ENCODE peak calls at places on chromosomes 11 and 22, in nine cellular contexts. One of them, this sample, is unnamed.

GRCh38 chr11:6402561-6402981 is 12.3 kb downstream of the SMPD1 start:
- DNase-seq in gastrocnemius medialis: no peak
- DNase-seq in tibial artery: no peak
- DNase-seq in fibroblast of the aortic adventitia: no peak
- DNase-seq in right lobe of liver: no peak
- DNase-seq in endothelial cell: no peak
- DNase-seq in AG10803: no peak
- DNase-seq in lung: no peak
- DNase-seq in A549: no peak
- DNase-seq in this sample: no peak

GRCh38 chr11:124897681-124898680 is at the start of gene ROBO4:
- DNase-seq in right lobe of liver: peak; percentile 55
- DNase-seq in gastrocnemius medialis: peak; percentile 43
- DNase-seq in AG10803: peak; percentile 91
- DNase-seq in fibroblast of the aortic adventitia: peak; percentile 96
- DNase-seq in A549: no peak
- DNase-seq in lung: no peak
- DNase-seq in tibial artery: peak; percentile 58
- DNase-seq in endothelial cell: peak; percentile 61
- DNase-seq in this sample: peak; percentile 91

GRCh38 chr22:46770726-46771125 is 8.3 kb downstream of the TBC1D22A start:
- DNase-seq in gastrocnemius medialis: no peak
- DNase-seq in fibroblast of the aortic adventitia: no peak
- DNase-seq in endothelial cell: no peak
- DNase-seq in AG10803: no peak
- DNase-seq in lung: no peak
- DNase-seq in tibial artery: peak; percentile 60
- DNase-seq in right lobe of liver: no peak
- DNase-seq in A549: no peak
- DNase-seq in this sample: no peak

GRCh38 chr11:1468002-1468401 is 18.6 kb downstream of the MOB2 start:
- DNase-seq in gastrocnemius medialis: no peak
- DNase-seq in fibroblast of the aortic adventitia: no peak
- DNase-seq in A549: no peak
- DNase-seq in AG10803: no peak
- DNase-seq in endothelial cell: no peak
- DNase-seq in right lobe of liver: no peak
- DNase-seq in tibial artery: no peak
- DNase-seq in lung: no peak
- DNase-seq in this sample: no peak

GRCh38 chr11:76380977-76381719 is at the start of the genes GVQW3 and THAP12:
- DNase-seq in endothelial cell: peak; percentile 98
- DNase-seq in tibial artery: peak; percentile 97
- DNase-seq in gastrocnemius medialis: peak; percentile 98
- DNase-seq in AG10803: peak; percentile 98
- DNase-seq in right lobe of liver: peak; percentile 98
- DNase-seq in fibroblast of the aortic adventitia: peak; percentile 96
- DNase-seq in lung: peak; percentile 98
- DNase-seq in A549: peak; percentile 98
- DNase-seq in this sample: peak; percentile 95

GRCh38 chr11:18461909-18462308 is 6.3 kb downstream of the LDHAL6A start:
- DNase-seq in endothelial cell: no peak
- DNase-seq in A549: no peak
- DNase-seq in AG10803: no peak
- DNase-seq in fibroblast of the aortic adventitia: no peak
- DNase-seq in gastrocnemius medialis: no peak
- DNase-seq in right lobe of liver: no peak
- DNase-seq in tibial artery: no peak
- DNase-seq in lung: no peak
- DNase-seq in this sample: no peak

GRCh38 chr11:69468236-69468635 is 13.2 kb upstream of the LINC01488 start:
- DNase-seq in gastrocnemius medialis: no peak
- DNase-seq in AG10803: no peak
- DNase-seq in right lobe of liver: no peak
- DNase-seq in A549: no peak
- DNase-seq in tibial artery: no peak
- DNase-seq in fibroblast of the aortic adventitia: no peak
- DNase-seq in lung: no peak
- DNase-seq in endothelial cell: no peak
- DNase-seq in this sample: no peak

GRCh38 chr11:78651136-78651775 is 76.6 kb upstream of the NARS2 start:
- DNase-seq in tibial artery: no peak
- DNase-seq in endothelial cell: no peak
- DNase-seq in right lobe of liver: no peak
- DNase-seq in fibroblast of the aortic adventitia: no peak
- DNase-seq in lung: peak; percentile 19
- DNase-seq in A549: no peak
- DNase-seq in gastrocnemius medialis: no peak
- DNase-seq in AG10803: peak; percentile 44
- DNase-seq in this sample: no peak

GRCh38 chr11:100830978-100831732 is 144.1 kb downstream of the ARHGAP42 start:
- DNase-seq in right lobe of liver: no peak
- DNase-seq in A549: peak; percentile 23
- DNase-seq in lung: no peak
- DNase-seq in tibial artery: peak; percentile 48
- DNase-seq in endothelial cell: no peak
- DNase-seq in fibroblast of the aortic adventitia: peak; percentile 52
- DNase-seq in AG10803: peak; percentile 56
- DNase-seq in gastrocnemius medialis: no peak
- DNase-seq in this sample: peak; percentile 25

GRCh38 chr11:19666951-19667350 is 45.7 kb upstream of the NAV2 start:
- DNase-seq in tibial artery: no peak
- DNase-seq in A549: no peak
- DNase-seq in right lobe of liver: no peak
- DNase-seq in fibroblast of the aortic adventitia: no peak
- DNase-seq in gastrocnemius medialis: no peak
- DNase-seq in lung: no peak
- DNase-seq in endothelial cell: no peak
- DNase-seq in AG10803: no peak
- DNase-seq in this sample: no peak

GRCh38 chr11:45724145-45724544 is 58.7 kb upstream of the CHST1 start:
- DNase-seq in right lobe of liver: no peak
- DNase-seq in lung: no peak
- DNase-seq in fibroblast of the aortic adventitia: no peak
- DNase-seq in tibial artery: no peak
- DNase-seq in endothelial cell: no peak
- DNase-seq in gastrocnemius medialis: no peak
- DNase-seq in AG10803: no peak
- DNase-seq in A549: no peak
- DNase-seq in this sample: no peak

GRCh38 chr11:1075341-1075911 is 752 bp downstream of the MUC2 start:
- DNase-seq in fibroblast of the aortic adventitia: no peak
- DNase-seq in tibial artery: peak; percentile 8
- DNase-seq in A549: no peak
- DNase-seq in right lobe of liver: no peak
- DNase-seq in AG10803: no peak
- DNase-seq in lung: no peak
- DNase-seq in gastrocnemius medialis: no peak
- DNase-seq in endothelial cell: no peak
- DNase-seq in this sample: no peak

GRCh38 chr22:41003976-41004375 is 52.8 kb downstream of the RBX1 start:
- DNase-seq in fibroblast of the aortic adventitia: no peak
- DNase-seq in A549: no peak
- DNase-seq in tibial artery: no peak
- DNase-seq in right lobe of liver: no peak
- DNase-seq in AG10803: no peak
- DNase-seq in endothelial cell: no peak
- DNase-seq in gastrocnemius medialis: no peak
- DNase-seq in lung: no peak
- DNase-seq in this sample: no peak

GRCh38 chr11:1705121-1706052 is 8.4 kb downstream of the KRTAP5-6 start:
- DNase-seq in endothelial cell: no peak
- DNase-seq in fibroblast of the aortic adventitia: no peak
- DNase-seq in lung: no peak
- DNase-seq in AG10803: no peak
- DNase-seq in tibial artery: no peak
- DNase-seq in A549: no peak
- DNase-seq in gastrocnemius medialis: no peak
- DNase-seq in right lobe of liver: no peak
- DNase-seq in this sample: no peak

GRCh38 chr11:9384535-9385287 is at the start of gene IPO7:
- DNase-seq in AG10803: peak; percentile 90
- DNase-seq in lung: peak; percentile 90
- DNase-seq in A549: peak; percentile 95
- DNase-seq in right lobe of liver: peak; percentile 93
- DNase-seq in fibroblast of the aortic adventitia: peak; percentile 88
- DNase-seq in gastrocnemius medialis: peak; percentile 90
- DNase-seq in tibial artery: peak; percentile 89
- DNase-seq in endothelial cell: peak; percentile 78
- DNase-seq in this sample: peak; percentile 87
- TF ChIP-seq CTCF in AG10803: peak; percentile 52
- TF ChIP-seq CTCF in lung: no peak
- TF ChIP-seq CTCF in A549: peak; percentile 29
- TF ChIP-seq CTCF in right lobe of liver: peak; percentile 19
- TF ChIP-seq CTCF in fibroblast of the aortic adventitia: peak; percentile 39
- TF ChIP-seq CTCF in gastrocnemius medialis: no peak
- TF ChIP-seq CTCF in tibial artery: no peak
- TF ChIP-seq CTCF in endothelial cell: no peak
- TF ChIP-seq CTCF in this sample: peak; percentile 69

GRCh38 chr11:27482793-27483192 is 10.2 kb upstream of the LGR4 start:
- DNase-seq in A549: no peak
- DNase-seq in lung: no peak
- DNase-seq in fibroblast of the aortic adventitia: no peak
- DNase-seq in endothelial cell: no peak
- DNase-seq in AG10803: no peak
- DNase-seq in right lobe of liver: no peak
- DNase-seq in gastrocnemius medialis: no peak
- DNase-seq in tibial artery: no peak
- DNase-seq in this sample: no peak
- TF ChIP-seq CTCF in A549: no peak
- TF ChIP-seq CTCF in lung: no peak
- TF ChIP-seq CTCF in fibroblast of the aortic adventitia: no peak
- TF ChIP-seq CTCF in endothelial cell: no peak
- TF ChIP-seq CTCF in AG10803: no peak
- TF ChIP-seq CTCF in right lobe of liver: no peak
- TF ChIP-seq CTCF in gastrocnemius medialis: no peak
- TF ChIP-seq CTCF in tibial artery: no peak
- TF ChIP-seq CTCF in this sample: no peak

GRCh38 chr11:15912291-15912690 is 444.1 kb downstream of the SOX6 start:
- DNase-seq in gastrocnemius medialis: no peak
- DNase-seq in A549: no peak
- DNase-seq in endothelial cell: no peak
- DNase-seq in lung: no peak
- DNase-seq in AG10803: no peak
- DNase-seq in tibial artery: no peak
- DNase-seq in right lobe of liver: no peak
- DNase-seq in fibroblast of the aortic adventitia: no peak
- DNase-seq in this sample: no peak

GRCh38 chr11:15910761-15911160 is 445.6 kb downstream of the SOX6 start:
- DNase-seq in gastrocnemius medialis: no peak
- DNase-seq in right lobe of liver: no peak
- DNase-seq in A549: no peak
- DNase-seq in AG10803: no peak
- DNase-seq in endothelial cell: no peak
- DNase-seq in fibroblast of the aortic adventitia: no peak
- DNase-seq in tibial artery: no peak
- DNase-seq in lung: no peak
- DNase-seq in this sample: no peak

GRCh38 chr11:15912825-15913224 is 443.5 kb downstream of the SOX6 start:
- DNase-seq in tibial artery: no peak
- DNase-seq in right lobe of liver: no peak
- DNase-seq in endothelial cell: no peak
- DNase-seq in AG10803: no peak
- DNase-seq in A549: no peak
- DNase-seq in gastrocnemius medialis: no peak
- DNase-seq in fibroblast of the aortic adventitia: no peak
- DNase-seq in lung: no peak
- DNase-seq in this sample: no peak

GRCh38 chr11:15911377-15912044 is 444.8 kb downstream of the SOX6 start:
- DNase-seq in AG10803: peak; percentile 8
- DNase-seq in right lobe of liver: no peak
- DNase-seq in gastrocnemius medialis: peak; percentile 56
- DNase-seq in A549: peak; percentile 19
- DNase-seq in endothelial cell: no peak
- DNase-seq in tibial artery: peak; percentile 63
- DNase-seq in lung: peak; percentile 44
- DNase-seq in fibroblast of the aortic adventitia: peak; percentile 44
- DNase-seq in this sample: no peak

DNA sequence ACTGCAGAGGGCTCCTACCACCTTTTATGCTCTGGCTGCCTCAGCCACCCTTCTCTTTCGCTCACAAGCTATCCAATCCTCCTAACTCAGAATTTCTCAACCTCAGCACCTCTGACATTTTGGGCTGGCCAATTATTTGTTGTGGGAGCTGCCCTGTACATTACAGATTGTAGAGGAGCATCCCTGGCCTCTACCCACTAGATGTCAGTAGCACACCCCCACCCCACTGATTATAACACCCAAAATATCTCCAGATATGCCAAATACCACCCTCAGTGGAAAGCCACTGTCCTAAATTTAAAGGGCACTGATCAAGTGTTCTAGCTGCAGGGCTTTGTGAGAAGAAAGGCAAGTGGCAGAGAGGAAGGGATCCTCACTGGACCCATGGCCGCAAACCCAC is 443.1 kb downstream of the SOX6 start:
- DNase-seq in fibroblast of the aortic adventitia: no peak
- DNase-seq in endothelial cell: no peak
- DNase-seq in gastrocnemius medialis: no peak
- DNase-seq in tibial artery: no peak
- DNase-seq in right lobe of liver: no peak
- DNase-seq in A549: no peak
- DNase-seq in lung: no peak
- DNase-seq in AG10803: no peak
- DNase-seq in this sample: no peak
- TF ChIP-seq CTCF in fibroblast of the aortic adventitia: peak; percentile 6
- TF ChIP-seq CTCF in endothelial cell: no peak
- TF ChIP-seq CTCF in gastrocnemius medialis: no peak
- TF ChIP-seq CTCF in tibial artery: no peak
- TF ChIP-seq CTCF in right lobe of liver: no peak
- TF ChIP-seq CTCF in A549: no peak
- TF ChIP-seq CTCF in lung: no peak
- TF ChIP-seq CTCF in AG10803: no peak
- TF ChIP-seq CTCF in this sample: no peak

GRCh38 chr22:49048591-49048990 is 779.1 kb downstream of the BRD1 start:
- DNase-seq in lung: no peak
- DNase-seq in AG10803: no peak
- DNase-seq in fibroblast of the aortic adventitia: no peak
- DNase-seq in endothelial cell: no peak
- DNase-seq in tibial artery: peak; percentile 4
- DNase-seq in gastrocnemius medialis: no peak
- DNase-seq in A549: no peak
- DNase-seq in right lobe of liver: no peak
- DNase-seq in this sample: no peak

GRCh38 chr22:49047461-49047860 is 780.2 kb downstream of the BRD1 start:
- DNase-seq in right lobe of liver: no peak
- DNase-seq in AG10803: no peak
- DNase-seq in fibroblast of the aortic adventitia: no peak
- DNase-seq in tibial artery: peak; percentile 9
- DNase-seq in A549: peak; percentile 7
- DNase-seq in gastrocnemius medialis: no peak
- DNase-seq in endothelial cell: no peak
- DNase-seq in lung: no peak
- DNase-seq in this sample: no peak

GRCh38 chr22:49045276-49045675 is 782.4 kb downstream of the BRD1 start:
- DNase-seq in gastrocnemius medialis: no peak
- DNase-seq in endothelial cell: no peak
- DNase-seq in right lobe of liver: no peak
- DNase-seq in A549: no peak
- DNase-seq in fibroblast of the aortic adventitia: no peak
- DNase-seq in lung: no peak
- DNase-seq in tibial artery: no peak
- DNase-seq in AG10803: no peak
- DNase-seq in this sample: no peak

GRCh38 chr22:49046000-49046545 is 781.6 kb downstream of the BRD1 start:
- DNase-seq in A549: no peak
- DNase-seq in endothelial cell: no peak
- DNase-seq in AG10803: no peak
- DNase-seq in tibial artery: no peak
- DNase-seq in right lobe of liver: no peak
- DNase-seq in fibroblast of the aortic adventitia: no peak
- DNase-seq in gastrocnemius medialis: no peak
- DNase-seq in lung: no peak
- DNase-seq in this sample: no peak

GRCh38 chr22:49046546-49047305 is 780.9 kb downstream of the BRD1 start:
- DNase-seq in tibial artery: no peak
- DNase-seq in right lobe of liver: peak; percentile 50
- DNase-seq in lung: no peak
- DNase-seq in endothelial cell: peak; percentile 83
- DNase-seq in A549: peak; percentile 60
- DNase-seq in fibroblast of the aortic adventitia: no peak
- DNase-seq in AG10803: no peak
- DNase-seq in gastrocnemius medialis: no peak
- DNase-seq in this sample: no peak
- TF ChIP-seq CTCF in tibial artery: no peak
- TF ChIP-seq CTCF in right lobe of liver: peak; percentile 51
- TF ChIP-seq CTCF in lung: no peak
- TF ChIP-seq CTCF in endothelial cell: peak; percentile 41
- TF ChIP-seq CTCF in A549: peak; percentile 42
- TF ChIP-seq CTCF in fibroblast of the aortic adventitia: no peak
- TF ChIP-seq CTCF in AG10803: no peak
- TF ChIP-seq CTCF in gastrocnemius medialis: no peak
- TF ChIP-seq CTCF in this sample: no peak

This sample was measured in HFFc6.